ENCODE peak calls at places on chromosomes 16 and 17, in six cellular contexts. One of them, this sample, is unnamed. For H3K36me3, the result is how much of the 10 kb centered on the place peaks cover.

GRCh38 chr17:27306276-27306820 is 12.4 kb downstream of the WSB1 start:
- DNase-seq in ovary: no peak
- DNase-seq in kidney: no peak
- DNase-seq in lung: no peak
- DNase-seq in lower lobe of right lung: no peak
- DNase-seq in cardiac muscle cell: no peak
- DNase-seq in this sample: no peak

GRCh38 chr16:68235882-68236803 is at the start of gene ESRP2:
- DNase-seq in kidney: peak
- DNase-seq in cardiac muscle cell: no peak
- DNase-seq in lung: peak
- DNase-seq in ovary: peak
- DNase-seq in lower lobe of right lung: peak
- DNase-seq in this sample: peak

GRCh38 chr17:31508310-31509094 is 117.0 kb downstream of the RAB11FIP4 start:
- DNase-seq in lower lobe of right lung: no peak
- DNase-seq in ovary: no peak
- DNase-seq in kidney: peak
- DNase-seq in cardiac muscle cell: peak
- DNase-seq in lung: no peak
- DNase-seq in this sample: no peak

GRCh38 chr17:40548982-40549680 is 16.1 kb downstream of the CCR7 start:
- DNase-seq in ovary: no peak
- DNase-seq in cardiac muscle cell: peak
- DNase-seq in lower lobe of right lung: peak
- DNase-seq in kidney: no peak
- DNase-seq in lung: peak
- DNase-seq in this sample: no peak

GRCh38 chr16:22782299-22782698 is 31.7 kb upstream of the HS3ST2 start:
- DNase-seq in ovary: no peak
- DNase-seq in lung: no peak
- DNase-seq in lower lobe of right lung: no peak
- DNase-seq in kidney: no peak
- DNase-seq in cardiac muscle cell: no peak
- DNase-seq in this sample: no peak

GRCh38 chr16:51152691-51153261 is 1.7 kb upstream of the SALL1 start:
- DNase-seq in kidney: no peak
- DNase-seq in cardiac muscle cell: no peak
- DNase-seq in lower lobe of right lung: no peak
- DNase-seq in ovary: peak
- DNase-seq in lung: no peak
- DNase-seq in this sample: no peak

GRCh38 chr16:924063-924462 is 46.7 kb downstream of the LMF1 start:
- DNase-seq in cardiac muscle cell: no peak
- DNase-seq in kidney: no peak
- DNase-seq in lower lobe of right lung: no peak
- DNase-seq in lung: no peak
- DNase-seq in ovary: no peak
- DNase-seq in this sample: no peak

GRCh38 chr16:1244881-1245280 is 4.4 kb downstream of the TPSAB1 start:
- DNase-seq in kidney: no peak
- DNase-seq in ovary: no peak
- DNase-seq in lung: no peak
- DNase-seq in cardiac muscle cell: no peak
- DNase-seq in lower lobe of right lung: peak
- DNase-seq in this sample: no peak

GRCh38 chr16:27314161-27314723 is 468 bp downstream of the IL4R start:
- DNase-seq in lower lobe of right lung: peak
- DNase-seq in ovary: peak
- DNase-seq in kidney: peak
- DNase-seq in cardiac muscle cell: peak
- DNase-seq in lung: peak
- DNase-seq in this sample: no peak

GRCh38 chr16:82769845-82770244 is 143.1 kb downstream of the CDH13 start:
- DNase-seq in kidney: no peak
- DNase-seq in lower lobe of right lung: no peak
- DNase-seq in lung: no peak
- DNase-seq in ovary: no peak
- DNase-seq in cardiac muscle cell: no peak
- DNase-seq in this sample: no peak

GRCh38 chr17:46837521-46837920 is 13.9 kb upstream of the WNT9B start:
- DNase-seq in kidney: peak
- DNase-seq in ovary: no peak
- DNase-seq in lower lobe of right lung: peak
- DNase-seq in cardiac muscle cell: no peak
- DNase-seq in lung: no peak
- DNase-seq in this sample: no peak

GRCh38 chr17:74758846-74759163 is 10.4 kb downstream of the NHERF1 start:
- DNase-seq in kidney: peak
- DNase-seq in lung: no peak
- DNase-seq in ovary: no peak
- DNase-seq in cardiac muscle cell: no peak
- DNase-seq in lower lobe of right lung: no peak
- DNase-seq in this sample: peak

GRCh38 chr17:79410681-79411080 is 200.2 kb downstream of the RBFOX3 start:
- DNase-seq in ovary: no peak
- DNase-seq in lower lobe of right lung: no peak
- DNase-seq in kidney: peak
- DNase-seq in cardiac muscle cell: no peak
- DNase-seq in lung: no peak
- DNase-seq in this sample: no peak

GRCh38 chr17:78993981-78994671 is 14.4 kb upstream of the LGALS3BP start:
- DNase-seq in kidney: peak
- DNase-seq in ovary: no peak
- DNase-seq in cardiac muscle cell: no peak
- DNase-seq in lung: no peak
- DNase-seq in lower lobe of right lung: no peak
- DNase-seq in this sample: no peak

GRCh38 chr16:81035975-81036750 is 521 bp downstream of the ATMIN start:
- DNase-seq in kidney: peak
- DNase-seq in cardiac muscle cell: peak
- DNase-seq in lower lobe of right lung: peak
- DNase-seq in ovary: no peak
- DNase-seq in lung: no peak
- DNase-seq in this sample: peak

GRCh38 chr16:554640-555413 is 5.4 kb upstream of the PRR35 start:
- DNase-seq in lower lobe of right lung: no peak
- DNase-seq in ovary: no peak
- DNase-seq in lung: no peak
- DNase-seq in cardiac muscle cell: peak
- DNase-seq in kidney: no peak
- DNase-seq in this sample: peak

GRCh38 chr17:44044092-44044491 is 22.4 kb downstream of the LSM12 start:
- DNase-seq in lung: no peak
- DNase-seq in kidney: no peak
- DNase-seq in ovary: no peak
- DNase-seq in cardiac muscle cell: peak
- DNase-seq in lower lobe of right lung: no peak
- DNase-seq in this sample: no peak

GRCh38 chr16:31874354-31875111 is 926 bp downstream of the ZNF267 start:
- DNase-seq in cardiac muscle cell: peak
- DNase-seq in lower lobe of right lung: no peak
- DNase-seq in kidney: no peak
- DNase-seq in lung: no peak
- DNase-seq in ovary: no peak
- DNase-seq in this sample: no peak

GRCh38 chr17:63984651-63985386 is 12.1 kb upstream of the SCN4A start:
- DNase-seq in lower lobe of right lung: no peak
- DNase-seq in cardiac muscle cell: peak
- DNase-seq in lung: peak
- DNase-seq in ovary: peak
- DNase-seq in kidney: peak
- DNase-seq in this sample: no peak

GRCh38 chr17:50257574-50258224 is 16.6 kb upstream of the TMEM92 start:
- DNase-seq in cardiac muscle cell: no peak
- DNase-seq in ovary: peak
- DNase-seq in kidney: peak
- DNase-seq in lower lobe of right lung: no peak
- DNase-seq in lung: no peak
- DNase-seq in this sample: no peak

GRCh38 chr17:75587718-75588545 is at the start of gene MYO15B:
- DNase-seq in ovary: peak
- DNase-seq in cardiac muscle cell: peak
- DNase-seq in kidney: peak
- DNase-seq in lung: peak
- DNase-seq in lower lobe of right lung: peak
- DNase-seq in this sample: no peak

GRCh38 chr17:65099941-65100315 is 37.2 kb upstream of the RGS9 start:
- DNase-seq in cardiac muscle cell: peak
- DNase-seq in ovary: no peak
- DNase-seq in lung: no peak
- DNase-seq in kidney: no peak
- DNase-seq in lower lobe of right lung: peak
- DNase-seq in this sample: no peak

GRCh38 chr16:19075511-19075910 is 8.1 kb downstream of the COQ7 start:
- DNase-seq in lung: no peak
- DNase-seq in cardiac muscle cell: no peak
- DNase-seq in lower lobe of right lung: no peak
- DNase-seq in kidney: no peak
- DNase-seq in ovary: no peak
- DNase-seq in this sample: no peak

GRCh38 chr17:2264023-2264860 is 39.3 kb downstream of the SMG6 start:
- DNase-seq in kidney: no peak
- DNase-seq in lower lobe of right lung: no peak
- DNase-seq in ovary: no peak
- DNase-seq in lung: no peak
- DNase-seq in cardiac muscle cell: peak
- DNase-seq in this sample: no peak

GRCh38 chr17:7856081-7856791 is 1.1 kb downstream of the NAA38 start:
- DNase-seq in cardiac muscle cell: peak
- DNase-seq in lung: no peak
- DNase-seq in kidney: peak
- DNase-seq in lower lobe of right lung: peak
- DNase-seq in ovary: peak
- DNase-seq in this sample: peak

DNA sequence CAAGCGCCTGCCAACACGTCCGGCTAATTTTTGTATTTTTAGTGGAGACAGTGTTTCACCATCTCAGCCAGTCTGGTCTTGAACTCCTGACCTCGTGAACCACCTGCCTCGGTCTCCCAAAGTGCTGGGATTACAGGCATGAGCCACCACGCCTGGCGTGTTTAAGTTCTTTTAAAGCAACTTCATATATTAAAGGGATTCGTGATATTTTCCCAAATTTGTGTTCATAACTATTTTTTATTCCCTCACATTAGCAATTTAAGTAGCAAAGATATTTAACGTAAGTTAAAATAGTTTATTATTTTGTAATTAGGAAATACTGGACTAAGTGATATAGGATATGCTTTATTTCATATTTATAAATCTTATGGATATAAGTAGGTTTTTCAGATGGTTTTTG is 4.2 kb downstream of the SPG7 start:
- DNase-seq in lung: no peak
- DNase-seq in ovary: no peak
- DNase-seq in cardiac muscle cell: no peak
- DNase-seq in kidney: no peak
- DNase-seq in lower lobe of right lung: no peak
- DNase-seq in this sample: no peak
- H3K36me3 ChIP-seq in lung: under half
- H3K36me3 ChIP-seq in ovary: under half
- H3K36me3 ChIP-seq in cardiac muscle cell: under half
- H3K36me3 ChIP-seq in kidney: under half
- H3K36me3 ChIP-seq in lower lobe of right lung: half or more
- H3K36me3 ChIP-seq in this sample: under half

GRCh38 chr16:89811321-89811720 is 5.1 kb downstream of the FANCA start:
- DNase-seq in cardiac muscle cell: no peak
- DNase-seq in lower lobe of right lung: no peak
- DNase-seq in ovary: no peak
- DNase-seq in kidney: no peak
- DNase-seq in lung: no peak
- DNase-seq in this sample: no peak

GRCh38 chr16:89801800-89802199 is 14.6 kb downstream of the FANCA start:
- DNase-seq in cardiac muscle cell: peak
- DNase-seq in lung: no peak
- DNase-seq in kidney: no peak
- DNase-seq in lower lobe of right lung: no peak
- DNase-seq in ovary: no peak
- DNase-seq in this sample: no peak

GRCh38 chr16:89808453-89808939 is 8.0 kb downstream of the FANCA start:
- DNase-seq in lung: no peak
- DNase-seq in lower lobe of right lung: no peak
- DNase-seq in cardiac muscle cell: no peak
- DNase-seq in kidney: no peak
- DNase-seq in ovary: no peak
- DNase-seq in this sample: no peak

GRCh38 chr16:89805136-89805905 is 11.1 kb downstream of the FANCA start:
- DNase-seq in lower lobe of right lung: no peak
- DNase-seq in lung: no peak
- DNase-seq in cardiac muscle cell: no peak
- DNase-seq in ovary: no peak
- DNase-seq in kidney: no peak
- DNase-seq in this sample: no peak
- H3K36me3 ChIP-seq in lower lobe of right lung: under half
- H3K36me3 ChIP-seq in lung: under half
- H3K36me3 ChIP-seq in cardiac muscle cell: under half
- H3K36me3 ChIP-seq in ovary: under half
- H3K36me3 ChIP-seq in kidney: under half
- H3K36me3 ChIP-seq in this sample: under half

DNA sequence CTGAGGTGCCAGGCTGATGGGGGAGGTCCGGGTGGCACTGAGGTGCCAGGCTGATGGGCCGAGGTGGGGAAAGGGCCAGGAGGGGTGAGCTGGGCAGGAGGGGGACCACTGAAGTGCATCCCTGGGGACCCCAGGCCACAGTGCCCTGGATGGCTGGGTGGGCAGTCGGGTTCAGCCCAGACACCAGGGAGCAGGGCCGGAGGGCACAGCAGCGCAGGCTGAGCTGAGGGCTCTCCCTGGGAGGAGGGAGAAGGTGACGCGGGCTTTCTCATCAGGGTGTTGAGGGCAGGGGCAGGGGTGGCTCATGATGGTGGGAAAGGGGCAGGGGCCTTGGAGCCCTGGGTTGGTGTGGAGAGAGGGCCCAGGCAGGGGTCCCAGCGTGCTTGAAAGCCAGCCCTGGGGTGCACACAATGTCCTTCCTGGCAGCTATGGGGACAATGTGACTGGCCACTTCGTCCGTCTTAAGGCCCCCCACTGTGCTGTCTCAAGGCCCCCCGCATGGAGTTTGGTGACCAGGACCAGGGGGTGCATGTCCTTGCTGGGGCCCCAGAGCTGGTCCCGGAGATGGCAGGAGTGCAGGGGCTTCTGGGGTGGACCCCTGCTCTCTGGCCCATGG is 16.0 kb downstream of the CD7 start:
- DNase-seq in lung: no peak
- DNase-seq in lower lobe of right lung: no peak
- DNase-seq in cardiac muscle cell: no peak
- DNase-seq in ovary: no peak
- DNase-seq in kidney: no peak
- DNase-seq in this sample: no peak
- H3K36me3 ChIP-seq in lung: under half
- H3K36me3 ChIP-seq in lower lobe of right lung: under half
- H3K36me3 ChIP-seq in cardiac muscle cell: under half
- H3K36me3 ChIP-seq in ovary: under half
- H3K36me3 ChIP-seq in kidney: under half
- H3K36me3 ChIP-seq in this sample: under half

GRCh38 chr17:4547118-4547906 is 7.9 kb downstream of the MYBBP1A start:
- DNase-seq in ovary: no peak
- DNase-seq in kidney: no peak
- DNase-seq in lower lobe of right lung: no peak
- DNase-seq in lung: no peak
- DNase-seq in cardiac muscle cell: no peak
- DNase-seq in this sample: no peak
- H3K36me3 ChIP-seq in ovary: under half
- H3K36me3 ChIP-seq in kidney: under half
- H3K36me3 ChIP-seq in lower lobe of right lung: half or more
- H3K36me3 ChIP-seq in lung: under half
- H3K36me3 ChIP-seq in cardiac muscle cell: under half
- H3K36me3 ChIP-seq in this sample: under half

This sample was measured in prostate gland.